ENCODE peak calls at places on chromosomes 2 and 18, in nine cellular contexts. One of them, this sample, is unnamed.

GRCh38 chr2:69948032-69948962 is 13.1 kb downstream of the ASPRV1 start:
- DNase-seq in GM06990: no peak
- DNase-seq in IMR-90: no peak
- DNase-seq in upper lobe of right lung: no peak
- DNase-seq in neural progenitor cell: peak; percentile 34
- DNase-seq in PC-3: no peak
- DNase-seq in left lung: no peak
- DNase-seq in hepatocyte: no peak
- DNase-seq in spleen: no peak
- DNase-seq in this sample: no peak

GRCh38 chr2:84823229-84823628 is 57.7 kb downstream of the TRABD2A start:
- DNase-seq in GM06990: no peak
- DNase-seq in IMR-90: no peak
- DNase-seq in upper lobe of right lung: no peak
- DNase-seq in neural progenitor cell: no peak
- DNase-seq in PC-3: no peak
- DNase-seq in left lung: no peak
- DNase-seq in hepatocyte: no peak
- DNase-seq in spleen: no peak
- DNase-seq in this sample: no peak

GRCh38 chr2:201813996-201814845 is 7.9 kb downstream of the CDK15 start:
- DNase-seq in GM06990: no peak
- DNase-seq in IMR-90: no peak
- DNase-seq in upper lobe of right lung: no peak
- DNase-seq in neural progenitor cell: no peak
- DNase-seq in PC-3: no peak
- DNase-seq in left lung: no peak
- DNase-seq in hepatocyte: peak; percentile 24
- DNase-seq in spleen: no peak
- DNase-seq in this sample: no peak

GRCh38 chr2:45330617-45331016 is 280.4 kb downstream of the SRBD1 start:
- DNase-seq in GM06990: no peak
- DNase-seq in IMR-90: peak; percentile 37
- DNase-seq in upper lobe of right lung: no peak
- DNase-seq in neural progenitor cell: no peak
- DNase-seq in PC-3: peak; percentile 88
- DNase-seq in left lung: no peak
- DNase-seq in hepatocyte: no peak
- DNase-seq in spleen: no peak
- DNase-seq in this sample: no peak

GRCh38 chr2:236670235-236670620 is 100.6 kb downstream of the ACKR3 start:
- DNase-seq in GM06990: no peak
- DNase-seq in IMR-90: no peak
- DNase-seq in upper lobe of right lung: no peak
- DNase-seq in neural progenitor cell: no peak
- DNase-seq in PC-3: no peak
- DNase-seq in left lung: no peak
- DNase-seq in hepatocyte: no peak
- DNase-seq in spleen: peak; percentile 58
- DNase-seq in this sample: no peak

GRCh38 chr2:39243469-39244123 is at the start of gene CDKL4:
- DNase-seq in GM06990: no peak
- DNase-seq in IMR-90: no peak
- DNase-seq in upper lobe of right lung: peak; percentile 70
- DNase-seq in neural progenitor cell: no peak
- DNase-seq in PC-3: no peak
- DNase-seq in left lung: peak; percentile 33
- DNase-seq in hepatocyte: no peak
- DNase-seq in spleen: peak; percentile 81
- DNase-seq in this sample: no peak

GRCh38 chr2:20525041-20526035 is 78.5 kb downstream of the RHOB start:
- DNase-seq in GM06990: peak; percentile 82
- DNase-seq in IMR-90: peak; percentile 68
- DNase-seq in upper lobe of right lung: peak; percentile 79
- DNase-seq in neural progenitor cell: no peak
- DNase-seq in PC-3: peak; percentile 70
- DNase-seq in left lung: peak; percentile 77
- DNase-seq in hepatocyte: peak; percentile 78
- DNase-seq in spleen: no peak
- DNase-seq in this sample: peak; percentile 75

GRCh38 chr18:3400567-3401296 is 49.2 kb upstream of the TGIF1 start:
- DNase-seq in GM06990: no peak
- DNase-seq in IMR-90: no peak
- DNase-seq in upper lobe of right lung: no peak
- DNase-seq in neural progenitor cell: no peak
- DNase-seq in PC-3: no peak
- DNase-seq in left lung: no peak
- DNase-seq in hepatocyte: no peak
- DNase-seq in spleen: no peak
- DNase-seq in this sample: no peak

GRCh38 chr2:202030676-202031075 is 3.0 kb upstream of the FZD7 start:
- DNase-seq in GM06990: no peak
- DNase-seq in IMR-90: peak; percentile 92
- DNase-seq in upper lobe of right lung: no peak
- DNase-seq in neural progenitor cell: no peak
- DNase-seq in PC-3: no peak
- DNase-seq in left lung: no peak
- DNase-seq in hepatocyte: no peak
- DNase-seq in spleen: no peak
- DNase-seq in this sample: no peak

GRCh38 chr2:39737661-39738060 is 41.4 kb downstream of the THUMPD2 start:
- DNase-seq in GM06990: no peak
- DNase-seq in IMR-90: peak; percentile 93
- DNase-seq in upper lobe of right lung: no peak
- DNase-seq in neural progenitor cell: peak; percentile 38
- DNase-seq in PC-3: peak; percentile 39
- DNase-seq in left lung: no peak
- DNase-seq in hepatocyte: peak; percentile 56
- DNase-seq in spleen: no peak
- DNase-seq in this sample: no peak

GRCh38 chr2:205775091-205775876 is 93.0 kb downstream of the NRP2 start:
- DNase-seq in GM06990: no peak
- DNase-seq in IMR-90: peak; percentile 70
- DNase-seq in upper lobe of right lung: no peak
- DNase-seq in neural progenitor cell: peak; percentile 41
- DNase-seq in PC-3: no peak
- DNase-seq in left lung: no peak
- DNase-seq in hepatocyte: peak; percentile 59
- DNase-seq in spleen: no peak
- DNase-seq in this sample: peak; percentile 25

GRCh38 chr18:58988595-58988994 is 123.9 kb downstream of the ZNF532 start:
- DNase-seq in GM06990: no peak
- DNase-seq in IMR-90: no peak
- DNase-seq in upper lobe of right lung: no peak
- DNase-seq in neural progenitor cell: no peak
- DNase-seq in PC-3: no peak
- DNase-seq in left lung: no peak
- DNase-seq in hepatocyte: no peak
- DNase-seq in spleen: no peak
- DNase-seq in this sample: no peak

GRCh38 chr2:45067859-45068642 is 58.8 kb upstream of the SIX2 start:
- DNase-seq in GM06990: no peak
- DNase-seq in IMR-90: no peak
- DNase-seq in upper lobe of right lung: no peak
- DNase-seq in neural progenitor cell: peak; percentile 63
- DNase-seq in PC-3: no peak
- DNase-seq in left lung: no peak
- DNase-seq in hepatocyte: peak; percentile 15
- DNase-seq in spleen: no peak
- DNase-seq in this sample: peak; percentile 25

GRCh38 chr2:239304533-239305221 is 96.1 kb downstream of the HDAC4 start:
- DNase-seq in GM06990: no peak
- DNase-seq in IMR-90: no peak
- DNase-seq in upper lobe of right lung: peak; percentile 47
- DNase-seq in neural progenitor cell: no peak
- DNase-seq in PC-3: no peak
- DNase-seq in left lung: no peak
- DNase-seq in hepatocyte: no peak
- DNase-seq in spleen: peak; percentile 66
- DNase-seq in this sample: peak; percentile 8

GRCh38 chr2:214593723-214594122 is 182.9 kb downstream of the VWC2L start:
- DNase-seq in GM06990: no peak
- DNase-seq in IMR-90: peak; percentile 93
- DNase-seq in upper lobe of right lung: no peak
- DNase-seq in neural progenitor cell: peak; percentile 74
- DNase-seq in PC-3: peak; percentile 41
- DNase-seq in left lung: no peak
- DNase-seq in hepatocyte: peak; percentile 43
- DNase-seq in spleen: no peak
- DNase-seq in this sample: no peak

GRCh38 chr18:21004721-21005120 is 106.9 kb downstream of the ROCK1 start:
- DNase-seq in GM06990: no peak
- DNase-seq in IMR-90: peak; percentile 86
- DNase-seq in upper lobe of right lung: no peak
- DNase-seq in neural progenitor cell: no peak
- DNase-seq in PC-3: no peak
- DNase-seq in left lung: no peak
- DNase-seq in hepatocyte: peak; percentile 5
- DNase-seq in spleen: no peak
- DNase-seq in this sample: no peak

GRCh38 chr2:26284132-26284531 is 39.4 kb downstream of the HADHB start:
- DNase-seq in GM06990: no peak
- DNase-seq in IMR-90: peak; percentile 47
- DNase-seq in upper lobe of right lung: no peak
- DNase-seq in neural progenitor cell: no peak
- DNase-seq in PC-3: peak; percentile 74
- DNase-seq in left lung: no peak
- DNase-seq in hepatocyte: no peak
- DNase-seq in spleen: no peak
- DNase-seq in this sample: no peak

GRCh38 chr18:32548688-32549087 is 78.0 kb upstream of the GAREM1 start:
- DNase-seq in GM06990: no peak
- DNase-seq in IMR-90: no peak
- DNase-seq in upper lobe of right lung: no peak
- DNase-seq in neural progenitor cell: peak; percentile 93
- DNase-seq in PC-3: no peak
- DNase-seq in left lung: no peak
- DNase-seq in hepatocyte: peak; percentile 32
- DNase-seq in spleen: no peak
- DNase-seq in this sample: no peak

GRCh38 chr2:18833941-18834340 is 244.6 kb upstream of the NT5C1B start:
- DNase-seq in GM06990: no peak
- DNase-seq in IMR-90: no peak
- DNase-seq in upper lobe of right lung: no peak
- DNase-seq in neural progenitor cell: no peak
- DNase-seq in PC-3: no peak
- DNase-seq in left lung: no peak
- DNase-seq in hepatocyte: no peak
- DNase-seq in spleen: no peak
- DNase-seq in this sample: no peak

DNA sequence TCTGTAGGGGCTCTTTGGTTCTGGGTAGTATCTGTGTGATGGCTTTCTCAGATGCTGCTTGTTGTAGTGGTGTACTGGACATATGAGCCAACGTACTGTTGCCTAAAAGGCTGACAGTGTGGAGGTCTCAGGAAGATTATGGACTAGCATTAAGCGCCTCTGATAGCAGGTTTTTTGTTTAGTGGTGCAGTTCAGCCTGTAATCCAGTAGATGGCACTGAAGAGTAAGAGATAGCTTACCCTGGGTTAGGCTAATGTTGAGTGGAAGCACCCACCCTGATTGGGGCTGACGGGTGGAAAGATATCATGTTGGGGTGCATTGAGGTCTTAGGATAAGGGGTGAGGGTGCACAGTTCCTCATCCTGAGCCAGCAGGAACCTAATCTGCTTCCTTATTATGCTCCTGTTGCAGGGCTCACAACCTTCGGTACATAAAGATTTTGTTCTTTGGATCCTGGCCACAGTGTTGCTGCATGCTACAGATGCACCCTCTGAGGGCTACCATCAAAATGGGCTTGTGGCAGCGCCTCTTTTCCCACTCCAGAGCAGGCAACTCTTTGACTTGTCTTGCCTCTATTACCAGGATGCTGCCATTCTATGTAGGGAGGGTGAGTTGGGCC is 79.6 kb downstream of the MSTN start:
- DNase-seq in GM06990: no peak
- DNase-seq in IMR-90: no peak
- DNase-seq in upper lobe of right lung: no peak
- DNase-seq in neural progenitor cell: peak; percentile 11
- DNase-seq in PC-3: peak; percentile 10
- DNase-seq in left lung: no peak
- DNase-seq in hepatocyte: no peak
- DNase-seq in spleen: no peak
- DNase-seq in this sample: peak; percentile 12
- TF ChIP-seq CTCF in GM06990: peak; percentile 39
- TF ChIP-seq CTCF in IMR-90: peak; percentile 23
- TF ChIP-seq CTCF in upper lobe of right lung: no peak
- TF ChIP-seq CTCF in neural progenitor cell: peak; percentile 56
- TF ChIP-seq CTCF in PC-3: peak; percentile 55
- TF ChIP-seq CTCF in left lung: no peak
- TF ChIP-seq CTCF in hepatocyte: no peak
- TF ChIP-seq CTCF in spleen: no peak
- TF ChIP-seq CTCF in this sample: peak; percentile 91

GRCh38 chr2:134452042-134452733 is 198.3 kb downstream of the MGAT5 start:
- DNase-seq in GM06990: no peak
- DNase-seq in IMR-90: no peak
- DNase-seq in upper lobe of right lung: no peak
- DNase-seq in neural progenitor cell: no peak
- DNase-seq in PC-3: no peak
- DNase-seq in left lung: no peak
- DNase-seq in hepatocyte: no peak
- DNase-seq in spleen: peak; percentile 42
- DNase-seq in this sample: no peak
- H3K36me3 ChIP-seq in GM06990: peaks cover 26% of the 10 kb centered on the region
- H3K36me3 ChIP-seq in IMR-90: peaks cover 50% of the 10 kb centered on the region
- H3K36me3 ChIP-seq in upper lobe of right lung: no peaks in the 10 kb centered on the region
- H3K36me3 ChIP-seq in neural progenitor cell: no peaks in the 10 kb centered on the region
- H3K36me3 ChIP-seq in PC-3: no peaks in the 10 kb centered on the region
- H3K36me3 ChIP-seq in left lung: no peaks in the 10 kb centered on the region
- H3K36me3 ChIP-seq in hepatocyte: no peaks in the 10 kb centered on the region
- H3K36me3 ChIP-seq in spleen: no peaks in the 10 kb centered on the region
- H3K36me3 ChIP-seq in this sample: no peaks in the 10 kb centered on the region

GRCh38 chr18:54558609-54559585 is 32.1 kb upstream of the DYNAP start:
- DNase-seq in GM06990: peak; percentile 4
- DNase-seq in IMR-90: peak; percentile 3
- DNase-seq in upper lobe of right lung: no peak
- DNase-seq in neural progenitor cell: peak; percentile 21
- DNase-seq in PC-3: peak; percentile 59
- DNase-seq in left lung: no peak
- DNase-seq in hepatocyte: peak; percentile 44
- DNase-seq in spleen: no peak
- DNase-seq in this sample: no peak
- TF ChIP-seq CTCF in GM06990: peak; percentile 73
- TF ChIP-seq CTCF in IMR-90: peak; percentile 57
- TF ChIP-seq CTCF in upper lobe of right lung: peak; percentile 70
- TF ChIP-seq CTCF in neural progenitor cell: peak; percentile 65
- TF ChIP-seq CTCF in PC-3: peak; percentile 80
- TF ChIP-seq CTCF in left lung: peak; percentile 49
- TF ChIP-seq CTCF in hepatocyte: peak; percentile 73
- TF ChIP-seq CTCF in spleen: peak; percentile 65
- TF ChIP-seq CTCF in this sample: peak; percentile 52

DNA sequence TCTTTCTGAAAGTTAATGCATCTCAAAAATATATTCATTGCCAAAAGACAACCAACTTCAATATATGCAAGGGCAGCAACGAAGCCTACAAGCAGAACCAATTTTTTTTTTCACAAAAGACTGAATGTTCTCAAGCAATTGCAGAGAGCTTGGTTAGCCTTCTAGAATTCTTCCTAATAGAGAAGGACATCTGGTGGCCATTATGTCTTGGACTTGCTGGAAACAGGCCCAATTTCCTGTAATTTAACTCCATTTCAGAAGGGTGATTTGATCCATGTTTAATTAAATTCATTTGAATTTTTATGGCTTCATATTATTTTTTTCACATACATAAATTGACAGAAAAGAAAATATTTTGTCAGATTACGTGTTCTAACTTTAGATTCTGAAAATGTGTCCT is 208.0 kb downstream of the TPGS2 start:
- DNase-seq in GM06990: no peak
- DNase-seq in IMR-90: no peak
- DNase-seq in upper lobe of right lung: no peak
- DNase-seq in neural progenitor cell: no peak
- DNase-seq in PC-3: no peak
- DNase-seq in left lung: no peak
- DNase-seq in hepatocyte: no peak
- DNase-seq in spleen: no peak
- DNase-seq in this sample: no peak
- H3K36me3 ChIP-seq in GM06990: no peaks in the 10 kb centered on the region
- H3K36me3 ChIP-seq in IMR-90: no peaks in the 10 kb centered on the region
- H3K36me3 ChIP-seq in upper lobe of right lung: no peaks in the 10 kb centered on the region
- H3K36me3 ChIP-seq in neural progenitor cell: no peaks in the 10 kb centered on the region
- H3K36me3 ChIP-seq in PC-3: no peaks in the 10 kb centered on the region
- H3K36me3 ChIP-seq in left lung: no peaks in the 10 kb centered on the region
- H3K36me3 ChIP-seq in hepatocyte: no peaks in the 10 kb centered on the region
- H3K36me3 ChIP-seq in spleen: no peaks in the 10 kb centered on the region
- H3K36me3 ChIP-seq in this sample: no peaks in the 10 kb centered on the region